ENCODE peak calls at places on chromosomes 5 and 9, in five cellular contexts. S, K, C, J and H are unnamed samples.

GRCh38 chr5:160938532-160938931 is 86.5 kb upstream of the ATP10B start:
- DNase-seq in S (peak), C (no peak), K (no peak), J (peak), H (no peak)

GRCh38 chr9:35518981-35519679 is 29.2 kb downstream of the RUSC2 start:
- DNase-seq in J (no peak), C (no peak), S (no peak), K (peak), H (peak)

GRCh38 chr9:117097761-117098160 is 317.1 kb downstream of the ASTN2 start:
- DNase-seq in J (no peak), C (no peak), S (no peak), K (no peak), H (no peak)

GRCh38 chr5:38105231-38105570 is 153.2 kb upstream of the EGFLAM start:
- DNase-seq in J (no peak), K (no peak), C (no peak), S (no peak), H (no peak)

GRCh38 chr5:98770158-98770910 is 3.1 kb upstream of the RGMB start:
- DNase-seq in J (peak), S (no peak), K (peak), C (peak), H (peak)

GRCh38 chr5:126544087-126544740 is 50.8 kb downstream of the ALDH7A1 start:
- DNase-seq in S (no peak), J (peak), K (peak), C (no peak), H (peak)

GRCh38 chr9:132241840-132242620 is 80.2 kb downstream of the NTNG2 start:
- DNase-seq in K (peak), C (no peak), J (peak), S (no peak), H (no peak)

GRCh38 chr5:138459311-138459710 is 6.0 kb upstream of the EGR1 start:
- DNase-seq in K (no peak), J (peak), S (no peak), C (no peak), H (no peak)

GRCh38 chr5:152246401-152246800 is 158.7 kb downstream of the NMUR2 start:
- DNase-seq in J (no peak), S (no peak), C (no peak), K (no peak), H (no peak)

GRCh38 chr5:15013654-15014463 is 142.3 kb upstream of the ANKH start:
- DNase-seq in S (peak), K (peak), C (no peak), J (no peak), H (peak)

GRCh38 chr9:101421653-101422065 is 13.9 kb downstream of the ALDOB start:
- DNase-seq in S (no peak), K (no peak), J (no peak), C (no peak), H (no peak)

GRCh38 chr5:35138232-35138631 is 90.5 kb upstream of the AGXT2 start:
- DNase-seq in C (no peak), K (no peak), S (no peak), J (no peak), H (peak)

GRCh38 chr5:42013561-42013960 is 88.5 kb downstream of the FBXO4 start:
- DNase-seq in K (no peak), J (no peak), S (no peak), C (no peak), H (no peak)

DNA sequence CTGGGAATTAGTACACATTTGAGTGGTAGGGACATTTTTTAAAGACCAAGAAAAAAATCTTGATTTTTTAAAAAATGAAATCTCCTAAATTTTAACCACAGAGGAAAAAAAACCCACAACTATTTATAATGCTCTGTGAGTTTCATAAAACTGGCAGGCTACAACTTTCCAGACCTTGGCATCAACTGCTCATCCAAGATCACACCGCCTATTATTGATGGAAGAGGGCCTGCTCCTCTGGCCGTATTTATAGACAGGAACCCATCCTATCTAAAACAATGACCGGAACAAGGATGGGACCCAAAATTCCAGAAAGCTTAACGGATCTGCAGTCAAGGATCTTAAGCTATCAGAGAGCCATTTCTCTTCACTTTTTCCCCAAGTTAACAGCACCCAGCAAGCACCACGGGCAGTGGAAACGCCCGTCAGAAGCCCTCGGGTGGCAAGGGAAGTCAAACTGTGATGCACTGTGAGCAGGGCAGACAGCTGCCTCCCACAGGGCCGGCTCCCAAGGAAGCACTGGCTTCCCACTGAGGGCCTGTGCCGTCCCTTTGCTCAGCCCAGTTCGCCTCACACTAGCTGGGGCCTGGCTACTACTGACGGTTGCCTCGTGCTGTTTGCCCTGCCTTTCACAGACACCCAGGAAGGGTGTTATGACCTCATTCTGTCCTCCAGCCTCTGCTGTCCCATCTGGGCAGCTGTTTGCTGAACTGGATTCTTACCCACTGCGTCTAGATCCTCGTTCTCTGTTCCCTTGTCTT is 62.8 kb downstream of the CDC14B start:
- DNase-seq in J (no peak), C (peak), K (peak), S (no peak), H (peak)
- H3K4me3 ChIP-seq in J (no peak), C (no peak), K (no peak), S (no peak), H (peak)

GRCh38 chr9:137189297-137190295 is 1.1 kb downstream of the SSNA1 start:
- DNase-seq in C (no peak), K (no peak), J (no peak), S (no peak), H (no peak)

GRCh38 chr9:137191691-137192447 is 3.4 kb downstream of the SSNA1 start:
- DNase-seq in K (no peak), S (no peak), J (no peak), C (peak), H (no peak)

GRCh38 chr9:137188490-137189296 is at the start of the genes ANAPC2 and SSNA1:
- DNase-seq in J (peak), C (peak), S (peak), K (peak), H (peak)

GRCh38 chr9:137191245-137191644 is 2.8 kb downstream of the SSNA1 start:
- DNase-seq in J (no peak), C (no peak), K (no peak), S (no peak), H (no peak)

DNA sequence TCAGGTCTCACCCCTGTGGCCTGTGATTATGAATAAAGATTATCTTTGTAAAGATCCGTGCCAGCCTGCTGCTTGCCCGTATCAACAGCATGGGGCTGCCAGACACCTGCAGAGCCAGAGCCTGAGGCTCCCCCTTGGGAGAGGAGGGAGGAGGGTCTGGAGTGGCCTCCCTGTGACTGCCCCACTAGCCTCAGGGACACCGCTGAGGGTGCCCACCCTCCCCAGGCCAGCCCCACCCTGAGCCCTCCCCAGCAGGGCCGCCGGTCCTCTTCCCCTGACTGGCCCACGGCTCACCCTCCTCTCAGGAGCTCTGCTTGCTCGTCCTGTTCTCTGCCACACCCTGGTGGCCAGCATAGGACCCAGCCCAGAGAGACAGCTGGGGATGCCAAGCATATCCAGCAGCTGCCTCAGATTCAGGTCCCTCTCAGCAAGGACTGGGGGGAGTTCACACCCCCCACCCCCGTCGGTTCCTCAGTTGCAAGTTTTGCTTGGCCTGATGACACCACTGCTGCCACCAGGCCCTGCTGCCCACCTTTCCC is 1.9 kb downstream of the SSNA1 start:
- DNase-seq in S (no peak), J (no peak), K (no peak), C (no peak), H (no peak)
- TF ChIP-seq CTCF in S (peak), J (no peak), K (no peak), C (no peak), H (no peak)

DNA sequence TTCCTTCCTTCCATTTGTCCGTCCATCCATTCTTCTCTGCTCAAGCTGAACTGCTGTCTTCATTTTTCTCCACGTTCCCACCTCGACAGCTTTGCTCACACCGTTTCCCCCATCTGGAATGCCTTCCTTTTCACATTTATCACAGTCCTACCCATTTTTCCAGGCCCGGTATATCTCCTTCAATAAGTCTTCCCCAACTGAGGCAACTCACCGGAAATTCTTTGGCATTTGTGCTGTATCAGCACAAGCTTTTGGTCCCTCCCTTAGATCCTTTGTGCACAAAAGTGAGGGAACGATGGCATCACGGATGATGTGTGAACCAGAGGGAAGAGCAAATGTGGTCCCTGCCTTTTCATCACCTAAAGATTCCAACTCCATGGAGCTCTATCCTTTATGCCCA is 45.6 kb upstream of the INSYN2B start:
- DNase-seq in S (no peak), J (no peak), C (no peak), K (no peak), H (no peak)
- H3K4me3 ChIP-seq in S (no peak), J (no peak), C (no peak), K (no peak), H (no peak)

GRCh38 chr5:74013222-74013621 is 387.2 kb downstream of the ARHGEF28 start:
- DNase-seq in K (no peak), S (no peak), C (no peak), J (no peak), H (no peak)

GRCh38 chr5:74017786-74018211 is 391.8 kb downstream of the ARHGEF28 start:
- DNase-seq in J (no peak), K (peak), S (no peak), C (peak), H (peak)

GRCh38 chr5:74017112-74017511 is 391.1 kb downstream of the ARHGEF28 start:
- DNase-seq in J (no peak), K (no peak), S (no peak), C (no peak), H (no peak)

GRCh38 chr5:74015716-74016115 is 389.7 kb downstream of the ARHGEF28 start:
- DNase-seq in C (no peak), J (no peak), K (no peak), S (no peak), H (no peak)

DNA sequence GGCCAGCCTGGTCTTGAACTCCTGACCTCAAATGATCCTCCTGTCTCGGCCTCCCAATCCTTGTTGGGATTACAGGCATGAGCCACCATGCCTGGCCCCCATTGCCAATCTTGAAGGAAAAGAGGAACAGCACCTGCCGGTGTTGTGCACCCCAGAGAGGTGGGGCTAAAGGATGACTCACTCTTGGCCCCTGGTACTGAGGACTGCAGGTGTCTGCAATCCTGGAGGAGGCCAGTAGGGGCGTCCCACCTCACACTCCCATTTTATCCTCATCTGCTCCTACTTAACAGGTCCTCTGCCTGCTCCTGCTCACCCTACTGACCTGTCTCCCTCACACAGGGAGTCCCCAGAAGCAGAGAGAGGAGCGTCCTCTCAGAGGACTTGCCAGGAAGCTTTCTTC is 390.4 kb downstream of the ARHGEF28 start:
- DNase-seq in C (no peak), S (no peak), J (no peak), K (no peak), H (no peak)
- TF ChIP-seq CTCF in C (no peak), S (peak), J (no peak), K (peak), H (no peak)

DNA sequence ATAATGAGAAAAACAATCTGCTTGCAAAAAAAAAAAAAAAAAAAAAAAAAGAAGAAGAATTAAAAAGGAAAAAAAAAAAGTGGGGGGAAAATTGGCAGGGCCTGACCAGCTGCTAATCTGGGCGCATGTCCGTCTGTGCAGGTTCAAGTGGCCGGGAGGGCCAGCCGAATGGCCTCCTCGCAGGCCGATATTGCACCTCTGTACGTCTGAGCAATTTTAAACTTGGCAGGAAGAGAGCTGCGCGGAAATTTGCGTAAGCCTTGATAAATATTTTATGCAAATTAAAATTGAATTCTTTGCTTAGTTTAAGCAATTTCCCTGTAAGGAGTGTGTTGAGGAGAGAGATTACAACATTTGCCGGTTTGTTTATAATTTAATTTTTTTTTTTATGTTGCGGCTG is 269.6 kb upstream of the MVB12B start:
- DNase-seq in J (no peak), C (no peak), K (no peak), S (no peak), H (no peak)
- H3K4me3 ChIP-seq in J (no peak), C (no peak), K (no peak), S (no peak), H (no peak)

DNA sequence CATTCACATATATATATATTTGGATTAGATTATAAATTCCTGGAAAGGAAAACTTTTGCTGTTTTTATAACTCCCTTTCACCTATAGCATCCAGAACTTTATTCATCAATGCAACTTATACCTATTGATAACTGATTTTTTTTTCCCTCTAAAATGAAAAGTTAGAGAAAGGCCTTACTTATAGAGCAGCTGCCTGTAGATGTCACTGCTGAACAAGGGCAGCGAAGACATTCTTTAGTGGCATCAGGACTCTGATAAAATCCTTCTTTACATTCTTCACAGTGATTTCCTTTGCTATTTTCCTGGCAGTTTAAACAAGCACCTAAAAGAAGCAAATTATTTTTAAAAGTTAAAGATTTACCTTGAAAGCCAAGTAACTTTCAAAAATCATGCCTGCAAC is 32.3 kb upstream of the CDK5RAP2 start:
- DNase-seq in S (no peak), C (no peak), J (no peak), K (no peak), H (no peak)
- TF ChIP-seq CTCF in S (peak), C (peak), J (no peak), K (peak), H (peak)

DNA sequence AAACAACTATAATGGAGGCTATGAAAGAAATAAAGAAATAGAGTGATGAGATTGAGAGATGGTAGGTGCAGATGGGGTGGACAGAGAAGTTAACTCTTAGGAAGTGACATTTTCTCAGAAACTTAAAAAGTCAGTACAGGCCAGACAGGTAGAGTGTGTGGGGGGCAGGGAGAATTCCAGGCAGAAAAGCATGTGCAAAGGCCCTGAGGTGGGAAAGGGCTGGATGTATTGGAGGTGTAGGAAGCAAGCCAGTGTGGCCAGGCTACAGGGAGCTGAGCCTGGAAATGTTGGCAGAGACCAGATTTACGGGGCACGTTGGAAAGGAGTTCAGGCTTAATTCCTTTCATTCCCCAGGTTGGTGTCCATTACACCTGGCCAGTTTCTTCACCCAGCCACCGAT is 116.6 kb upstream of the GPR151 start:
- DNase-seq in S (no peak), J (no peak), C (no peak), K (no peak), H (no peak)
- H3K4me3 ChIP-seq in S (no peak), J (no peak), C (no peak), K (no peak), H (no peak)

DNA sequence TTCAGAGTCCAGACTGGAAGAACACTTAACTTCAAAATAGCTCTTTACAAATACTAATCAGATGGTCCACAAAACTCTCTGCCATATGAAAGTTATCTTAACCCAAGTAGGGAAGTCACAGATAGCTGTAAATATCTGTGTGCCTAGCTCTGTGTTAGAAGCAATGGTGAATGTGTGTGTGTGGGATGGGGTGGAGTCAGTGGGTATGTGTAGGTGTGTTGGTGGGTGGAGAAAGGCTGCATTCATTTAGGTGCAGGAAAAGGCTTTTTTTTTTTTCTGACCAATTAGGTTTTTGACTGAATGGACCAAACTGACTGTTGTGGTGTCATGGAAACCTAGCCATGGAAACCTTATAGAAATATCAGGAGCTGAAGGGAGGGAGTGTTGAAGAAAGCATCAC is 156.1 kb upstream of the NR3C1 start:
- DNase-seq in J (no peak), K (no peak), C (no peak), S (no peak), H (no peak)
- TF ChIP-seq CTCF in J (no peak), K (no peak), C (no peak), S (no peak), H (no peak)

GRCh38 chr9:126516936-126517750 is 96.6 kb upstream of the LMX1B start:
- DNase-seq in C (peak), S (no peak), J (no peak), K (peak), H (peak)
- H3K4me3 ChIP-seq in C (peak), S (peak), J (peak), K (peak), H (peak)

DNA sequence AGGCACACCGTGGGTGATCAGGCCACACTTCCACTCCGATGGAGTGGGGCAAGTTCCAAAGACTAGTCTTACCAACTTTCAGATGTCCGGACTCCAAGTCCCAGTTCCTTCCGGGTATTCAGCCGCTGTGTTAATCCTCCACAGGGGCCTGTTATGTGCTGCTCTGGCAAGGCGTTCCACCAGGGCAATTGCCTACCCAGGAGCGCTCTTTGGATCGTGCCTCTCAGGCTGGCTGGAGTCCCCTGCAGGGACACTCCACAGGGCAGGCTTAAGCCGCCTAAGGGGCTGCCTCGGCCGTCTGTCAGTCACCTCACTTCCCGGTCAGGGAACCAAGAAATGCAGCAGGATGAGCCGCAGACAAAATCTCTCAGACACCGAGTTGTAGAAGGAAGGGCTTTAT is 118.7 kb upstream of the CCNG1 start:
- DNase-seq in K (no peak), J (no peak), C (no peak), S (no peak), H (no peak)
- TF ChIP-seq CTCF in K (no peak), J (no peak), C (no peak), S (no peak), H (no peak)